ENCODE peak calls at places on chromosomes 7 and 10, in six cellular contexts. V, B, S, Z, C and K are unnamed samples.

GRCh38 chr7:155069992-155070827 is at the start of gene HTR5A:
- ATAC-seq in V (peak; percentile 100), B (peak; percentile 94), S (peak; percentile 99), Z (peak; percentile 100), C (peak; percentile 92), K (peak; percentile 70)

GRCh38 chr7:1007901-1008300 is 24.9 kb downstream of the CYP2W1 start:
- ATAC-seq in C (no peak), B (no peak), Z (peak; percentile 88), V (no peak), S (no peak), K (no peak)

GRCh38 chr10:46234431-46235060 is 52.3 kb upstream of the ANTXRL start:
- ATAC-seq in B (no peak), C (no peak), S (no peak), Z (no peak), V (no peak), K (no peak)

GRCh38 chr10:102965455-102965854 is 47.4 kb downstream of the CNNM2 start:
- ATAC-seq in B (no peak), S (no peak), V (no peak), C (no peak), Z (peak; percentile 86), K (no peak)

GRCh38 chr7:127840552-127840951 is 188.6 kb downstream of the SND1 start:
- ATAC-seq in Z (no peak), S (no peak), C (no peak), V (no peak), B (no peak), K (no peak)

GRCh38 chr10:114615600-114616007 is 42.5 kb downstream of the ABLIM1 start:
- ATAC-seq in C (no peak), B (no peak), Z (peak; percentile 3), V (peak; percentile 17), S (peak; percentile 52), K (no peak)

GRCh38 chr7:47571355-47572100 is 10.4 kb downstream of the TNS3 start:
- ATAC-seq in B (peak; percentile 82), Z (peak; percentile 77), C (peak; percentile 55), V (no peak), S (peak; percentile 21), K (peak; percentile 43)

GRCh38 chr10:88598060-88598459 is 11.5 kb downstream of the LIPJ start:
- ATAC-seq in B (no peak), C (no peak), Z (no peak), V (no peak), S (no peak), K (no peak)

GRCh38 chr7:137937202-137937560 is 64.7 kb downstream of the CREB3L2 start:
- ATAC-seq in S (no peak), V (no peak), C (no peak), Z (peak; percentile 4), B (no peak), K (peak; percentile 57)